ENCODE peak calls at places on chromosomes 16 and 17, in five cellular contexts. C, P, O, U and V are unnamed samples. For H3K36me3, the result is how much of the 10 kb centered on the place peaks cover.

GRCh38 chr16:67847064-67847861 is at the start of gene CENPT:
- DNase-seq in C (peak), P (peak), O (no peak), U (peak), V (peak)

GRCh38 chr17:67582632-67583230 is 135.0 kb upstream of the NOL11 start:
- DNase-seq in C (no peak), P (peak), O (no peak), U (peak), V (peak)

GRCh38 chr17:15265131-15265530 is at the start of gene PMP22:
- DNase-seq in C (peak), P (no peak), O (no peak), U (no peak), V (peak)

GRCh38 chr17:59361916-59362810 is 30.7 kb downstream of the YPEL2 start:
- DNase-seq in C (peak), P (peak), O (peak), U (no peak), V (no peak)

GRCh38 chr17:82520041-82520910 is 744 bp downstream of the FOXK2 start:
- DNase-seq in C (peak), P (peak), O (peak), U (no peak), V (peak)

GRCh38 chr16:9908613-9909012 is 273.6 kb downstream of the GRIN2A start:
- DNase-seq in C (no peak), P (peak), O (no peak), U (no peak), V (no peak)

GRCh38 chr16:27718767-27719445 is 169.0 kb downstream of the KATNIP start:
- DNase-seq in C (no peak), P (no peak), O (no peak), U (no peak), V (no peak)

GRCh38 chr17:35586569-35587073 is 501 bp upstream of the AP2B1 start:
- DNase-seq in C (no peak), P (no peak), O (no peak), U (no peak), V (peak)

GRCh38 chr17:9769036-9769695 is 22.2 kb downstream of the DHRS7C start:
- DNase-seq in C (no peak), P (no peak), O (no peak), U (no peak), V (no peak)

GRCh38 chr16:57009641-57010170 is 20.3 kb downstream of the NLRC5 start:
- DNase-seq in C (no peak), P (no peak), O (no peak), U (no peak), V (no peak)
- H3K27ac ChIP-seq in C (no peak), P (no peak), O (no peak), U (no peak), V (no peak)

GRCh38 chr16:48235556-48236136 is 8.5 kb upstream of the LONP2 start:
- DNase-seq in C (peak), P (no peak), O (no peak), U (no peak), V (peak)

GRCh38 chr16:48236286-48236685 is 7.8 kb upstream of the LONP2 start:
- DNase-seq in C (no peak), P (no peak), O (no peak), U (no peak), V (no peak)

GRCh38 chr16:48232459-48233040 is 11.6 kb upstream of the LONP2 start:
- DNase-seq in C (no peak), P (peak), O (no peak), U (no peak), V (no peak)

GRCh38 chr16:48234630-48235029 is 9.5 kb upstream of the LONP2 start:
- DNase-seq in C (no peak), P (no peak), O (no peak), U (no peak), V (no peak)

DNA sequence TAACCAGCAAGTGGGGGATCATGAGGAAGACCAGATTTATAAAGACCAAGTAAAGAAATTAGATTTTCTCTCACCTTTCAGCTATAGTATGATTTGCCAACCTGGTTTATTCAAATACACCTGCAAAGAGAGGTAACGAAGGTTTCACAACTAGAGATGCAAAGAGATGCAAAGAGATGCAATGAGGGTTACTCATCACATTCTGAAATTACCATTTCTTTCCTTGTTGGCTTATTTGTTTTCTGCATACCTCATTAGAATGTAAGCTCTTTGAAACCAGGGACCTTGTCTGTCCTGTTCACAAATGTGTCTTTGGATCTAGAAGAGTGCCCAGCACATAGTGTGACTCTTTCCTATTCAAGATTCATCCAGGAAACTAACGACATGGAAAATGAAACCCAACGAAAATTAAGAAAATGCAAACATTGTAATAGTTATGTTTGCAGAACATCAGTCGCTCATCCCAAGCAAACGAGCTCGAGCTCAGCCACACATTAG is 9.0 kb upstream of the LONP2 start:
- DNase-seq in C (no peak), P (no peak), O (no peak), U (no peak), V (no peak)
- H3K36me3 ChIP-seq in C (under half), P (under half), O (under half), U (under half), V (under half)

DNA sequence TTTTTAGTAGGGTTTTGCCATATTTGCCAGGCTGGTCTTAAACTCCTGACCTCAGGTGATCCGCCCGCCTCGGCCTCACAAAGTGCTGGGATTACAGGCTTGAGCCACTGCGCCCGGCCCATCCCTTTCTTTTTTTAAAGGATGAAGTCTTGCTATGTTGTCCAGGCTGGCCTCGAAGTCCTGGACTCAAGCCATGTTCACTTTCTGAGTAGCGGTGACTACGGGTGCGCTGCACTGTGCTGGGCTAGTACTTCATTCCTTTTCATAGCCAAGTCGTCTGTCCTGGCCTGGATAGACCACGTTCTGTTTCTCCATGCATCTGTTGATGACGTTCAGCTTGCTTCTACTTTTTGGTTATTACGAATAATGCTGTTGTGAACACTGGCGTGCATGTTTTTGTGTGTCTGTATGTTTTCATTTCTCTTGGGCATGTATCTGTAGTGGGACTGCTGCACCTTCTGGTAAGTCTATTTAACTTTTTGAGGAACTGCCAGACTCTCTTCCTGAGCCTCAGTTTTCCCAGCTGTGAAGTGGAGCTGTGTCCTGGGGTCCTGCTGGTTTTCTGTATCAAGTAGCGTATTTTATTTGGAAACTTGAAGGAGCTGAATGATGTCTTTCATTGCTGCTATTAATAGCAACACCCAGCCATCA is 40.0 kb upstream of the GSE1 start:
- DNase-seq in C (no peak), P (no peak), O (no peak), U (no peak), V (no peak)
- H3K27ac ChIP-seq in C (peak), P (no peak), O (no peak), U (peak), V (peak)

DNA sequence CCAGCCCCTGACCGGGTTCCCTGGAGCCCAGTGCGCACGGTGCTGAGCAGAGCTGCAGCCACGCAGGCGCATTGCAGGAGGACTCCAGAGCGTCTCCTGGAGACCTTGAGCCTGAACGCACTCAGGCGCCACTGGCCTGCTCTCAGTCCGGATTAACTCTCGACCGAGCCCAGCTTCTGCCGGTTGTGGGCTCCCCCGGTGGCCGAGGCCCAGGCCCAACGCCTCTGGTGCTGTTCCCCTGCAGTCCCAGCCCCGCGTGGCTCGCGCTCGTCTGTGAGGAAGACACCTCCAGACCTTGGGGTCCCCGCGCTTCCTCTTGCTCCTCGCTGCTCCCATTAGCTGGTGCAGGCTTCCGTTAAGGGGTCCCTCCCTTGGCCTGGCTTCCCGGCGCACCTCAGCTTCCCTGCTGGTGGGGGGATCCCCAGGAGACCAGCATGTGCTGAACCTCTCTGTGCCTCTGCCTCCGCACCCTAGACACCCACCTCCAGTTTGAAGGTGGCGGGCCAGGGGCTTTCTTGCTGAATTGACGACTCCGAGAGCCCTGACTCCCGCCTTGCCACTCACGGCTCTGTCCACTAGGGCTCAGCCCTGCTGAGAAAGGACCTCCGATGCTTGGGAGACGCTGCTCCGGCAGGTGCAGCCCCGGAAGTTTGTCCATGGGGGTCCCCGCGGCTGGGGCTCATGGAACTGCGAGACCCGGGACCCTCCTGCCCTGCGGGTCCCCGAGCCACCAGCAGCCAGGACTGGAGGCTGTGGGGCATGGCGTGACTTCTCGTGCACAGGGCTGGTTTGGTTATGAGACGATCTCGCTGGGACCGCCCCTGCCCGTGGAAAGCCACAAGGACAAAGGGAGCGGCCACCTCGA is 7.8 kb downstream of the CHMP6 start:
- DNase-seq in C (no peak), P (no peak), O (no peak), U (no peak), V (no peak)
- H3K36me3 ChIP-seq in C (under half), P (under half), O (under half), U (under half), V (under half)

GRCh38 chr17:38585056-38585804 is 20.5 kb downstream of the SRCIN1 start:
- DNase-seq in C (no peak), P (no peak), O (no peak), U (no peak), V (no peak)
- H3K27ac ChIP-seq in C (no peak), P (no peak), O (no peak), U (no peak), V (no peak)

GRCh38 chr16:4008116-4008515 is 108.1 kb downstream of the ADCY9 start:
- DNase-seq in C (no peak), P (no peak), O (no peak), U (no peak), V (no peak)
- H3K36me3 ChIP-seq in C (under half), P (under half), O (under half), U (under half), V (under half)

GRCh38 chr17:80817861-80818260 is 173.8 kb upstream of the CHMP6 start:
- DNase-seq in C (no peak), P (peak), O (no peak), U (no peak), V (no peak)

GRCh38 chr17:80817321-80817845 is 174.3 kb upstream of the CHMP6 start:
- DNase-seq in C (no peak), P (no peak), O (no peak), U (no peak), V (no peak)

GRCh38 chr17:80818871-80819270 is 172.8 kb upstream of the CHMP6 start:
- DNase-seq in C (no peak), P (no peak), O (no peak), U (no peak), V (no peak)

GRCh38 chr17:80815151-80815561 is 176.5 kb upstream of the CHMP6 start:
- DNase-seq in C (no peak), P (no peak), O (no peak), U (no peak), V (no peak)

GRCh38 chr17:80816241-80817103 is 175.2 kb upstream of the CHMP6 start:
- DNase-seq in C (no peak), P (no peak), O (no peak), U (no peak), V (no peak)
- H3K27ac ChIP-seq in C (no peak), P (no peak), O (no peak), U (no peak), V (no peak)